ENCODE peak calls at places on chromosome 21, in four cellular contexts. G is stimulated activated naive CD8-positive, alpha-beta T cell treated with anti-CD3 and anti-CD28 coated beads, Interleukin-15, Interleukin-2, amounts not matched to agents 100 U/mL and 50 U/mL, for 24 hours; P is activated CD4-positive, alpha-beta T cell treated with anti-CD3 and anti-CD28 coated beads, Interleukin-2, amount 50 U/mL, for 24 hours; R is OCI-M1. F is an unnamed sample.

GRCh38 chr21:34367320-34367935 is 3.6 kb downstream of the KCNE2 start:
- DNase-seq in G (peak), P (no peak), R (peak), F (peak)

GRCh38 chr21:29721242-29721641 is 218.6 kb downstream of the GRIK1 start:
- DNase-seq in G (no peak), P (no peak), R (no peak), F (no peak)

GRCh38 chr21:45320991-45321656 is 33.4 kb upstream of the POFUT2 start:
- DNase-seq in G (no peak), P (no peak), R (no peak), F (no peak)

GRCh38 chr21:35036521-35037383 is 12.3 kb downstream of the RUNX1 start:
- DNase-seq in G (no peak), P (no peak), R (no peak), F (no peak)

GRCh38 chr21:42843021-42843420 is 36.3 kb downstream of the WDR4 start:
- DNase-seq in G (no peak), P (no peak), R (no peak), F (no peak)

GRCh38 chr21:34967509-34968289 is 81.4 kb downstream of the RUNX1 start:
- DNase-seq in G (peak), P (no peak), R (no peak), F (no peak)

GRCh38 chr21:26389971-26390641 is 183.0 kb downstream of the CYYR1 start:
- DNase-seq in G (no peak), P (no peak), R (peak), F (no peak)

GRCh38 chr21:35737899-35738341 is 322.4 kb downstream of the SETD4 start:
- DNase-seq in G (no peak), P (no peak), R (no peak), F (no peak)

GRCh38 chr21:42887321-42887720 is 5.8 kb upstream of the NDUFV3 start:
- DNase-seq in G (no peak), P (no peak), R (no peak), F (no peak)

GRCh38 chr21:45322960-45323461 is 35.3 kb upstream of the POFUT2 start:
- DNase-seq in G (no peak), P (no peak), R (no peak), F (no peak)

GRCh38 chr21:42503711-42504110 is 7.7 kb upstream of the RSPH1 start:
- DNase-seq in G (no peak), P (no peak), R (peak), F (no peak)

GRCh38 chr21:29625990-29626389 is 313.8 kb downstream of the GRIK1 start:
- DNase-seq in G (no peak), P (no peak), R (no peak), F (no peak)

GRCh38 chr21:14523234-14523633 is 22.9 kb downstream of the SAMSN1 start:
- DNase-seq in G (peak), P (no peak), R (peak), F (no peak)

GRCh38 chr21:38352536-38353219 is 95.9 kb downstream of the KCNJ15 start:
- DNase-seq in G (peak), P (no peak), R (peak), F (no peak)

GRCh38 chr21:44800971-44801467 is 601 bp downstream of the UBE2G2 start:
- DNase-seq in G (no peak), P (no peak), R (peak), F (no peak)

GRCh38 chr21:33976082-33976979 is 60.7 kb upstream of the ATP5PO start:
- DNase-seq in G (peak), P (peak), R (peak), F (no peak)

GRCh38 chr21:37266515-37267221 is 466 bp downstream of the VPS26C start:
- DNase-seq in G (no peak), P (no peak), R (peak), F (peak)

GRCh38 chr21:41923641-41924342 is 30.0 kb downstream of the C2CD2 start:
- DNase-seq in G (no peak), P (no peak), R (peak), F (no peak)

GRCh38 chr21:27301216-27301615 is 334.3 kb upstream of the ADAMTS5 start:
- DNase-seq in G (no peak), P (no peak), R (no peak), F (no peak)

GRCh38 chr21:27582246-27582945 is 615.5 kb upstream of the ADAMTS5 start:
- DNase-seq in G (no peak), P (no peak), R (no peak), F (no peak)

GRCh38 chr21:44398499-44398898 is 45.1 kb downstream of the TRPM2 start:
- DNase-seq in G (no peak), P (no peak), R (no peak), F (no peak)

GRCh38 chr21:17848228-17848627 is 29.1 kb upstream of the C21orf91 start:
- DNase-seq in G (no peak), P (no peak), R (peak), F (no peak)

GRCh38 chr21:36079671-36080070 is 9.8 kb downstream of the CBR1 start:
- DNase-seq in G (no peak), P (no peak), R (peak), F (no peak)

GRCh38 chr21:38773108-38774061 is 32.3 kb upstream of the ETS2 start:
- DNase-seq in G (no peak), P (no peak), R (no peak), F (no peak)

GRCh38 chr21:43277481-43278351 is 108.9 kb downstream of the CRYAA start:
- DNase-seq in G (no peak), P (no peak), R (no peak), F (no peak)

GRCh38 chr21:39115659-39116235 is 67.5 kb downstream of the PSMG1 start:
- DNase-seq in G (no peak), P (no peak), R (no peak), F (no peak)

GRCh38 chr21:46161180-46161799 is 5.9 kb upstream of the FTCD start:
- DNase-seq in G (no peak), P (no peak), R (no peak), F (no peak)

GRCh38 chr21:42218836-42219605 is at the start of gene ABCG1:
- DNase-seq in G (peak), P (no peak), R (no peak), F (peak)

GRCh38 chr21:35641271-35642016 is 418.9 kb downstream of the SETD4 start:
- DNase-seq in G (no peak), P (no peak), R (no peak), F (no peak)

GRCh38 chr21:14878971-14879370 is 185.8 kb downstream of the NRIP1 start:
- DNase-seq in G (no peak), P (no peak), R (no peak), F (no peak)

GRCh38 chr21:42582422-42583149 is 68.9 kb downstream of the SLC37A1 start:
- DNase-seq in G (no peak), P (no peak), R (no peak), F (no peak)

GRCh38 chr21:25537174-25537573 is 70.1 kb downstream of the MRPL39 start:
- DNase-seq in G (no peak), P (no peak), R (no peak), F (no peak)

GRCh38 chr21:43189936-43190335 is 21.1 kb downstream of the CRYAA start:
- DNase-seq in G (no peak), P (no peak), R (no peak), F (no peak)

GRCh38 chr21:44374601-44375280 is 21.3 kb downstream of the TRPM2 start:
- DNase-seq in G (no peak), P (no peak), R (no peak), F (no peak)

GRCh38 chr21:39625211-39625895 is 12.6 kb downstream of the B3GALT5 start:
- DNase-seq in G (no peak), P (no peak), R (no peak), F (no peak)

GRCh38 chr21:17798796-17799195 is 20.4 kb downstream of the C21orf91 start:
- DNase-seq in G (no peak), P (no peak), R (no peak), F (no peak)

GRCh38 chr21:31363720-31364119 is 19.7 kb upstream of the TIAM1 start:
- DNase-seq in G (no peak), P (no peak), R (no peak), F (no peak)

GRCh38 chr21:45387506-45387905 is 17.5 kb upstream of the COL18A1 start:
- DNase-seq in G (no peak), P (no peak), R (no peak), F (no peak)

GRCh38 chr21:15283138-15283537 is 218.3 kb upstream of the NRIP1 start:
- DNase-seq in G (no peak), P (no peak), R (no peak), F (no peak)